ENCODE peak calls at places on chromosomes 11 and 22, in nine cellular contexts. Q is PC-3, U is fibroblast of lung, J is thyroid gland, G is H9, R is H1, L is cardiac muscle cell, B is tibial nerve, A is HepG2. M is an unnamed sample.

GRCh38 chr11:65440831-65441499 is 18.4 kb downstream of the NEAT1 start:
- DNase-seq in J (peak; percentile 58), B (no peak), G (no peak), L (peak; percentile 43), U (peak; percentile 40), Q (peak; percentile 4), R (no peak), A (no peak), M (peak; percentile 71)

GRCh38 chr11:73270089-73270854 is 1.9 kb upstream of the P2RY6 start:
- DNase-seq in R (no peak), U (no peak), Q (no peak), L (no peak), A (no peak), G (peak; percentile 47), B (no peak), J (no peak), M (no peak)

GRCh38 chr11:74330065-74330858 is 18.8 kb upstream of the P4HA3 start:
- DNase-seq in A (no peak), B (no peak), R (no peak), J (no peak), G (no peak), U (peak; percentile 82), L (peak; percentile 33), Q (peak; percentile 85), M (no peak)

GRCh38 chr11:122721201-122721963 is 65.9 kb downstream of the UBASH3B start:
- DNase-seq in Q (no peak), B (no peak), L (peak; percentile 34), R (no peak), G (no peak), A (no peak), U (peak; percentile 80), J (no peak), M (no peak)

GRCh38 chr22:50608996-50609395 is 8.4 kb downstream of the MAPK8IP2 start:
- DNase-seq in A (no peak), L (no peak), J (no peak), B (no peak), R (no peak), Q (no peak), G (no peak), U (no peak), M (peak; percentile 61)

GRCh38 chr11:110336054-110336453 is 39.6 kb upstream of the RDX start:
- DNase-seq in A (no peak), B (no peak), U (no peak), Q (no peak), G (no peak), R (no peak), L (no peak), J (no peak), M (no peak)

GRCh38 chr11:83456075-83456474 is 169.9 kb upstream of the CCDC90B start:
- DNase-seq in R (no peak), B (no peak), U (peak; percentile 0), G (peak; percentile 64), J (peak; percentile 53), A (no peak), Q (no peak), L (no peak), M (no peak)

GRCh38 chr11:33735426-33736147 is 636 bp downstream of the CD59 start:
- DNase-seq in J (peak; percentile 72), B (peak; percentile 29), L (peak; percentile 39), G (no peak), R (no peak), Q (no peak), U (peak; percentile 27), A (peak; percentile 34), M (peak; percentile 81)

GRCh38 chr11:36215688-36216050 is 73.6 kb downstream of the COMMD9 start:
- DNase-seq in R (no peak), Q (no peak), L (no peak), U (no peak), J (no peak), G (no peak), B (no peak), A (no peak), M (no peak)

GRCh38 chr22:45892681-45893461 is 84.1 kb downstream of the WNT7B start:
- DNase-seq in G (no peak), L (no peak), J (no peak), Q (no peak), A (no peak), B (no peak), R (no peak), U (no peak), M (peak; percentile 59)

GRCh38 chr11:85530596-85530995 is 96.5 kb downstream of the DLG2 start:
- DNase-seq in L (no peak), J (no peak), Q (no peak), A (no peak), G (no peak), R (no peak), U (peak; percentile 38), B (no peak), M (no peak)

GRCh38 chr11:64876835-64877341 is 1.5 kb downstream of the EHD1 start:
- DNase-seq in R (no peak), U (peak; percentile 63), L (no peak), A (peak; percentile 39), B (no peak), G (no peak), Q (peak; percentile 76), J (peak; percentile 92), M (peak; percentile 83)

GRCh38 chr11:123391646-123392348 is 38.3 kb upstream of the GRAMD1B start:
- DNase-seq in B (no peak), R (no peak), U (no peak), L (no peak), A (no peak), G (no peak), J (no peak), Q (peak; percentile 9), M (no peak)

GRCh38 chr11:128603003-128603715 is 15.8 kb upstream of the ETS1 start:
- DNase-seq in L (no peak), G (no peak), J (no peak), B (no peak), A (no peak), R (no peak), Q (no peak), U (no peak), M (no peak)
- H3K4me1 ChIP-seq in L (peaks cover 16% of the 10 kb centered on the region), G (no peaks in the 10 kb centered on the region), J (no peaks in the 10 kb centered on the region), B (no peaks in the 10 kb centered on the region), A (no peaks in the 10 kb centered on the region), R (peaks cover 5% of the 10 kb centered on the region), Q (peaks cover 15% of the 10 kb centered on the region), U (no peaks in the 10 kb centered on the region), M (peaks cover 5% of the 10 kb centered on the region)

DNA sequence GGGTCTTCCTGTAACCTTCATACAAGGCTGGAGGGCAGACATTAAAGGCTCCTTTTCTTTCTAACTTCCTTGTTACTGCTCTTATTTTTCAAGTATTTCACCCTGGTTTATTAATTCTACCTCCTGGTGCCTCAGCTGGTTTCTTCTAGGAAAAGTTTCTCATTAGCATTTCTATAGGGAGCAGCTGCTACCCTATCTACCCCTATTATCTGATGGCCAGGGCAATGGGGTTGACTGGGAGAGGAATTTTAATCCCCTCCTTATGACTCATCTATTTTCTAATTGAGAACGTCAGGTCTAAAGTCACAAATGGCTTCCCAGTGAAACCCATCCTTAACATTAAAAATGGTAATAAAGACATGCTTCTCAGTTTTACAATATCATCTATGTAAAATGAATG is 5.0 kb downstream of the MAP6 start:
- DNase-seq in L (no peak), J (no peak), R (no peak), Q (no peak), U (no peak), G (no peak), B (no peak), A (no peak), M (no peak)
- H3K27me3 ChIP-seq in L (peaks cover 68% of the 10 kb centered on the region), J (no peaks in the 10 kb centered on the region), R (peaks cover 40% of the 10 kb centered on the region), Q (peaks cover 7% of the 10 kb centered on the region), U (peaks cover 21% of the 10 kb centered on the region), G (peaks cover 28% of the 10 kb centered on the region), B (peaks cover 12% of the 10 kb centered on the region), A (peaks cover 46% of the 10 kb centered on the region), M (peaks cover 54% of the 10 kb centered on the region)

GRCh38 chr11:130178992-130179391 is 19.4 kb downstream of the ST14 start:
- DNase-seq in L (no peak), A (no peak), B (no peak), U (no peak), R (no peak), Q (no peak), J (no peak), G (no peak), M (no peak)

GRCh38 chr11:130180491-130180890 is 20.9 kb downstream of the ST14 start:
- DNase-seq in A (no peak), R (no peak), U (peak; percentile 36), J (peak; percentile 41), B (no peak), Q (peak; percentile 54), L (no peak), G (no peak), M (no peak)

GRCh38 chr11:130181295-130182272 is 22.0 kb downstream of the ST14 start:
- DNase-seq in G (no peak), B (no peak), Q (peak; percentile 89), L (peak; percentile 67), U (peak; percentile 73), J (peak; percentile 77), A (peak; percentile 99), R (no peak), M (no peak)

GRCh38 chr11:130179396-130180306 is 20.1 kb downstream of the ST14 start:
- DNase-seq in A (no peak), L (no peak), J (peak; percentile 91), R (no peak), Q (no peak), G (no peak), B (no peak), U (no peak), M (no peak)

DNA sequence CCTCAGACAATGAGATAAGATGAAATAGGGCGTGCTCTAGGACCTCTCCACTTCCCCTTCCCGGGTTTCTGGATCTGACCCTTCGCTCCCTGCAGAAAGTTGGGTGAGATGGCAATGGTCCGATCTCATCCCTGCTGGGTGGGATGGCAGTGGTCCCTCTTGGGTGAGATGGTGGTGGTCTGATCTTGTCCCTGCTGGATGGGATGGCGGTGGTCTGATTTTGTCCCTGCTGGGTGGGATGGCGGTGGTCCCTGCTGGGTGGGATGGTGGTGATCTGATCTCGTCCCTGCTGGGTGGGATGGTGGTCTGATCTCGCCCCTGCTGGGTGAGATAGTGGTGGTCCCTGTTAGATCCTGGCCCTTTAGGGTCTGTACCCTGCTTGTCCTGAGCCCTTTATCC is 21.3 kb downstream of the ST14 start:
- DNase-seq in L (no peak), B (no peak), A (no peak), G (no peak), Q (no peak), U (no peak), R (no peak), J (no peak), M (no peak)
- H3K4me1 ChIP-seq in L (peaks cover 19% of the 10 kb centered on the region), B (no peaks in the 10 kb centered on the region), A (peaks cover 45% of the 10 kb centered on the region), G (peaks cover 4% of the 10 kb centered on the region), Q (peaks cover 25% of the 10 kb centered on the region), U (peaks cover 8% of the 10 kb centered on the region), R (no peaks in the 10 kb centered on the region), J (peaks cover 56% of the 10 kb centered on the region), M (peaks cover 15% of the 10 kb centered on the region)

DNA sequence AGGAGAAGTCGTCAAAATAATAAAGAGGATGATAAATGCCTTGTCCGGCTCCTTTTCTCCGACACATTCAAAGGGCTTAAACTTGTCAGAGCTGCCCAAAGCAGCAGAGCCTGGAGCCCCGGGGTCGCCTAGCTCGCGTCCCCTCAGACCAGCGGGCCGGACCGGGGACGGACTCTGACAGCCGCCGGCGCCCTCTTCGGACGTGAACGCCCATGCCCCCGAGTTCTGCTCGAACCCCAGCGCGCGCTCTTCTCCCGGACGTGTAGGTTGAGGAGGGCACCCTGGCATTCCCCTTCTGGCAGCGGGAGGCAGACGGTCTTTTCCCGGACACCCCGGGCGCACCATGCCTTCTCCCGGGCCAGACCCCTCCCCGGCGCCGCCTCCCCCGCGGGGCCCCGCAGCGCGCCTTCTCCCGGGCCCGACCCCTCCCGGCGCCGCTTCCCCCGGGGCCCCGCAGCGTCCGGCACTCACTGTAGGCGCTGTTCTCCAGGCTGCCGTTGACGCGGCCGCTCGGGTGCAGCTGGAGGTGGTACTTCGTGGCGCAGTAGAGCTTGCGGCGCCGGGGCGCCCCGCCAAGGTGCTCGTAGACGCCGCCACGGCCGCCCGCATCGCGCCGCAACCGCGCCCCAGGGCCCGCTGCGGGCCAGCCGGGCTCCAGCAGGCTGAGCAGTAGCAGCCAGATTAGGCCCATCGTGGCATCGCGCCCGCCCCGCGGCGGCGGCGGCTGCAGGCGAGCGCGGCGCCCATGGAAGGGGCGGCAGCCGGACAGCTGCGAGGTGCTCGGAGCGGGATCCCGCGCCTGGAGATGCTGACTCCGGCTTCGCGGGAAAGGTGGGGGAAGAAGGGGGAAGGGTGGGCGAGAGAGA is 740 bp downstream of the FGF3 start:
- DNase-seq in A (no peak), L (no peak), Q (no peak), G (no peak), U (no peak), J (no peak), R (no peak), B (no peak), M (no peak)
- H3K27me3 ChIP-seq in A (peaks cover 58% of the 10 kb centered on the region), L (peaks cover 80% of the 10 kb centered on the region), Q (peaks cover 60% of the 10 kb centered on the region), G (peaks cover 60% of the 10 kb centered on the region), U (peaks cover 43% of the 10 kb centered on the region), J (peaks cover 5% of the 10 kb centered on the region), R (peaks cover 88% of the 10 kb centered on the region), B (peaks cover 54% of the 10 kb centered on the region), M (peaks cover 64% of the 10 kb centered on the region)